ENCODE peak calls at places on chromosomes 4 and X, in eight cellular contexts. H is HCT116, W is K562, X is GM23338, O is GM12878, M is H1, U is HepG2, E is endothelial cell of umbilical vein. D is an unnamed sample.

GRCh38 chr4:74316397-74316796 is 8.1 kb downstream of the EPGN start:
- DNase-seq in H (no peak), M (no peak), W (no peak), O (no peak), X (peak; percentile 21), U (no peak), E (no peak), D (no peak)

GRCh38 chr4:2254665-2255500 is 7.0 kb downstream of the MXD4 start:
- DNase-seq in W (no peak), H (no peak), X (no peak), U (no peak), M (no peak), E (no peak), O (no peak), D (no peak)

GRCh38 chr4:384311-385010 is 46.8 kb downstream of the ZNF141 start:
- DNase-seq in H (no peak), U (no peak), E (no peak), X (no peak), W (no peak), M (no peak), O (peak; percentile 7), D (no peak)

GRCh38 chr4:77349796-77350195 is 192.8 kb downstream of the CCNG2 start:
- DNase-seq in M (no peak), X (no peak), H (no peak), O (no peak), E (no peak), W (no peak), U (no peak), D (no peak)

GRCh38 chr4:89324671-89325070 is 17.1 kb upstream of the GPRIN3 start:
- DNase-seq in W (no peak), O (peak; percentile 19), U (no peak), M (no peak), E (no peak), X (no peak), H (no peak), D (no peak)

GRCh38 chrX:56764153-56764974 is 35.3 kb downstream of the NBDY start:
- DNase-seq in E (peak; percentile 64), H (peak; percentile 19), M (peak; percentile 53), W (peak; percentile 39), X (peak; percentile 67), U (peak; percentile 48), O (peak; percentile 99), D (peak; percentile 10)

GRCh38 chr4:133483600-133484246 is 334.6 kb downstream of the PCDH10 start:
- DNase-seq in W (no peak), H (peak; percentile 34), E (peak; percentile 55), X (peak; percentile 65), O (no peak), U (peak; percentile 43), M (no peak), D (peak; percentile 18)

GRCh38 chrX:132393992-132394391 is 94.8 kb downstream of the MBNL3 start:
- DNase-seq in U (no peak), W (no peak), M (no peak), H (no peak), E (no peak), O (no peak), X (no peak), D (no peak)

GRCh38 chr4:186593587-186593973 is 38.2 kb upstream of the MTNR1A start:
- DNase-seq in E (no peak), O (no peak), U (no peak), H (no peak), W (no peak), X (no peak), M (no peak), D (no peak)

GRCh38 chr4:10102193-10102980 is 14.2 kb downstream of the WDR1 start:
- DNase-seq in U (no peak), E (no peak), O (no peak), M (no peak), H (no peak), X (no peak), W (no peak), D (no peak)

GRCh38 chrX:110003167-110004156 is 548 bp downstream of the TMEM164 start:
- DNase-seq in U (no peak), O (no peak), H (no peak), M (no peak), W (peak; percentile 32), E (no peak), X (peak; percentile 30), D (no peak)

GRCh38 chr4:63937961-63938360 is 471.3 kb downstream of the TECRL start:
- DNase-seq in O (no peak), E (no peak), H (no peak), W (no peak), M (no peak), U (no peak), X (no peak), D (no peak)

GRCh38 chr4:15758294-15758693 is 19.8 kb upstream of the CD38 start:
- DNase-seq in H (no peak), X (no peak), E (no peak), M (no peak), O (no peak), W (no peak), U (no peak), D (no peak)

GRCh38 chrX:78098108-78098507 is 5.9 kb upstream of the PGK1 start:
- DNase-seq in W (no peak), X (no peak), U (no peak), O (no peak), M (no peak), E (no peak), H (no peak), D (no peak)

GRCh38 chr4:22932326-22932725 is 239.6 kb downstream of the GBA3 start:
- DNase-seq in H (no peak), O (no peak), X (no peak), U (no peak), M (no peak), E (no peak), W (no peak), D (no peak)

GRCh38 chr4:105352826-105353225 is 121.0 kb downstream of the PPA2 start:
- DNase-seq in U (no peak), H (no peak), E (no peak), M (no peak), X (no peak), W (peak; percentile 10), O (peak; percentile 11), D (no peak)

GRCh38 chr4:37446016-37446415 is 201.5 kb downstream of the NWD2 start:
- DNase-seq in M (no peak), W (no peak), H (no peak), X (no peak), O (no peak), E (no peak), U (no peak), D (no peak)

GRCh38 chrX:136497556-136498048 is at the start of gene HTATSF1:
- DNase-seq in M (peak; percentile 48), E (peak; percentile 20), W (peak; percentile 6), U (no peak), H (no peak), X (peak; percentile 8), O (no peak), D (no peak)

GRCh38 chr4:162061214-162061613 is 102.6 kb downstream of the FSTL5 start:
- DNase-seq in X (peak; percentile 70), U (no peak), H (peak; percentile 32), M (peak; percentile 44), W (no peak), O (no peak), E (peak; percentile 3), D (no peak)

GRCh38 chrX:154333837-154334271 is 38.3 kb downstream of the TKTL1 start:
- DNase-seq in E (peak; percentile 48), M (no peak), H (no peak), W (no peak), X (no peak), U (no peak), O (peak; percentile 50), D (no peak)

GRCh38 chrX:46250151-46250550 is 295.1 kb downstream of the ZNF674 start:
- DNase-seq in E (no peak), X (no peak), W (no peak), U (no peak), H (no peak), O (no peak), M (no peak), D (no peak)

GRCh38 chr4:185242749-185243533 is 33.5 kb downstream of the SNX25 start:
- DNase-seq in O (no peak), X (no peak), U (no peak), M (no peak), H (no peak), E (peak; percentile 57), W (no peak), D (no peak)

GRCh38 chrX:38634665-38635064 is 73.3 kb downstream of the TSPAN7 start:
- DNase-seq in U (no peak), O (no peak), H (no peak), W (peak; percentile 50), M (no peak), E (no peak), X (no peak), D (no peak)

GRCh38 chr4:153438916-153439756 is 27.0 kb upstream of the TMEM131L start:
- DNase-seq in O (peak; percentile 79), M (no peak), X (no peak), U (no peak), H (no peak), W (no peak), E (no peak), D (no peak)

GRCh38 chr4:84529169-84529751 is 30.2 kb upstream of the NKX6-1 start:
- DNase-seq in H (peak; percentile 21), U (peak; percentile 16), M (no peak), X (peak; percentile 74), W (peak; percentile 30), E (peak; percentile 29), O (no peak), D (no peak)

DNA sequence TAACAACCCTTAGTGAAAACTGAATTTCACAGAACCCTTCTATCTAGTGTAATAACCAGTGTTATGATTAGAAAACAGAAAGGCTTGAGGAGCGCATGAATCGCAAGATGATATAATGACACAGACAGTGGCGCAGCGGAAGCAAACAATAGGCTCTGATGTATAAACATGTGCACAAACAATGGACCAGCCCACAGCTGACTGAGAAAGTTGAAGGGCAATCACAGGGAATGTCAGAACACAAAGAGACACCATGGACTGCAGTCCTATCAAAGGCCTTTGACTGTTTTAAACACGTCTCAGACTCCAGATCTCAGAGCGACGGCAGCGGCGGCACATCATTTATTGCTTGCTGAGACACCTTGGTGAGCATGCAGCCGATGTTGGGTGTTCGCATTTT is 81.7 kb downstream of the NSUN7 start:
- DNase-seq in X (no peak), M (no peak), W (no peak), E (no peak), O (no peak), U (no peak), H (no peak), D (no peak)
- TF ChIP-seq POLR2AphosphoS5 in X (no peak), M (no peak), W (no peak), E (no peak), O (no peak), U (no peak), H (no peak), D (no peak)

GRCh38 chr4:110615366-110616161 is 7.3 kb downstream of the PITX2 start:
- DNase-seq in U (no peak), O (no peak), W (no peak), X (peak; percentile 82), M (peak; percentile 85), H (no peak), E (no peak), D (no peak)
- TF ChIP-seq EZH2 in U (no peak), O (no peak), W (no peak), X (peak; percentile 44), M (peak; percentile 54), H (no peak), E (peak; percentile 93), D (no peak)

GRCh38 chr4:86896596-86896995 is 4.4 kb upstream of the C4orf36 start:
- DNase-seq in U (no peak), O (no peak), M (no peak), X (no peak), W (no peak), H (no peak), E (no peak), D (no peak)
- H3K27ac ChIP-seq in U (no peak overlapping the region), O (no peak overlapping the region), M (no peak overlapping the region), X (no peak overlapping the region), W (no peak overlapping the region), H (no peak overlapping the region), E (no peak overlapping the region), D (peak overlapping the region; percentile 79)

GRCh38 chr4:81580346-81581013 is 108.8 kb upstream of the RASGEF1B start:
- DNase-seq in H (no peak), M (no peak), X (no peak), E (no peak), W (no peak), O (no peak), U (no peak), D (no peak)
- TF ChIP-seq POLR2AphosphoS5 in H (no peak), M (no peak), X (no peak), E (no peak), W (no peak), O (no peak), U (no peak), D (no peak)